ENCODE peak calls at places on chromosomes 16 and 17, in nine cellular contexts. W is aorta; Z is mesenchymal stem cell; H is GM06990; I is CD8-positive, alpha-beta T cell; J is endothelial cell of umbilical vein; M is brain microvascular endothelial cell; N is bronchial epithelial cell; B is CD8-positive, alpha-beta memory T cell. D is an unnamed sample.

GRCh38 chr16:50308237-50308965 is 42.0 kb downstream of the ADCY7 start:
- DNase-seq in M (no peak), N (no peak), I (no peak), J (no peak), H (no peak), W (peak; percentile 67), B (no peak), Z (no peak), D (no peak)

GRCh38 chr17:43018008-43018853 is 4.0 kb downstream of the VAT1 start:
- DNase-seq in N (no peak), W (peak; percentile 58), Z (peak; percentile 62), J (no peak), B (peak; percentile 39), H (no peak), M (no peak), I (no peak), D (peak; percentile 49)

GRCh38 chr17:61144137-61144536 is 255.5 kb upstream of the TBX2 start:
- DNase-seq in I (no peak), J (no peak), H (no peak), W (no peak), Z (peak; percentile 70), M (peak; percentile 45), N (no peak), B (no peak), D (no peak)

GRCh38 chr17:52721932-52722331 is 563.4 kb upstream of the CA10 start:
- DNase-seq in Z (no peak), M (no peak), W (no peak), B (no peak), H (no peak), N (no peak), I (no peak), J (no peak), D (no peak)

GRCh38 chr16:49643429-49644142 is 212.3 kb downstream of the ZNF423 start:
- DNase-seq in B (no peak), W (peak; percentile 75), I (no peak), J (peak; percentile 90), Z (peak; percentile 68), M (peak; percentile 92), H (no peak), N (no peak), D (no peak)

GRCh38 chr17:75945202-75945601 is 4.4 kb upstream of the FBF1 start:
- DNase-seq in I (no peak), W (no peak), N (no peak), M (no peak), Z (no peak), H (no peak), J (no peak), B (no peak), D (no peak)

GRCh38 chr17:30599424-30600061 is 122.3 kb downstream of the GOSR1 start:
- DNase-seq in H (peak; percentile 16), Z (no peak), M (no peak), W (no peak), N (no peak), B (no peak), I (no peak), J (no peak), D (no peak)

GRCh38 chr16:71693168-71693567 is 31.3 kb downstream of the PHLPP2 start:
- DNase-seq in I (no peak), J (no peak), Z (no peak), W (no peak), N (no peak), M (no peak), B (no peak), H (no peak), D (no peak)

GRCh38 chr16:48611329-48612137 is 1.6 kb upstream of the N4BP1 start:
- DNase-seq in J (no peak), N (peak; percentile 100), Z (no peak), I (peak; percentile 65), W (no peak), H (peak; percentile 33), B (peak; percentile 92), M (no peak), D (peak; percentile 59)

GRCh38 chr16:88430185-88430523 is 22.9 kb upstream of the ZFPM1 start:
- DNase-seq in B (no peak), Z (no peak), N (no peak), H (no peak), M (no peak), W (no peak), J (peak; percentile 5), I (no peak), D (no peak)

GRCh38 chr17:15349119-15349518 is 7.7 kb upstream of the TEKT3 start:
- DNase-seq in M (no peak), N (peak; percentile 79), I (no peak), B (no peak), W (no peak), H (no peak), Z (no peak), J (no peak), D (no peak)

GRCh38 chr17:83071966-83072562 is 7.3 kb upstream of the METRNL start:
- DNase-seq in W (no peak), M (no peak), Z (no peak), B (peak; percentile 33), N (no peak), J (no peak), H (no peak), I (no peak), D (no peak)

GRCh38 chr16:16982614-16983013 is 488.1 kb downstream of the XYLT1 start:
- DNase-seq in Z (no peak), J (no peak), M (no peak), W (no peak), N (no peak), B (no peak), I (no peak), H (no peak), D (no peak)

GRCh38 chr17:68310141-68310540 is 18.8 kb downstream of the ARSG start:
- DNase-seq in J (no peak), W (no peak), I (no peak), H (no peak), Z (peak; percentile 78), B (no peak), N (peak; percentile 41), M (no peak), D (no peak)

GRCh38 chr17:33973491-33973890 is 281.6 kb upstream of the CCL2 start:
- DNase-seq in M (no peak), H (no peak), N (no peak), J (no peak), B (no peak), Z (no peak), W (no peak), I (no peak), D (no peak)

GRCh38 chr17:33335491-33336173 is 42.5 kb upstream of the ASIC2 start:
- DNase-seq in H (no peak), W (no peak), J (no peak), N (no peak), M (no peak), I (no peak), B (no peak), Z (peak; percentile 6), D (no peak)

GRCh38 chr17:49913226-49914095 is 55.5 kb upstream of the DLX4 start:
- DNase-seq in J (no peak), W (no peak), M (peak; percentile 54), Z (peak; percentile 4), H (no peak), B (no peak), N (peak; percentile 40), I (no peak), D (no peak)
- H3K27me3 ChIP-seq in J (peaks cover 75% of the 10 kb centered on the region), W (no peaks in the 10 kb centered on the region), M (peaks cover 54% of the 10 kb centered on the region), Z (peaks cover 52% of the 10 kb centered on the region), H (peaks cover 9% of the 10 kb centered on the region), B (peaks cover 33% of the 10 kb centered on the region), N (peaks cover 24% of the 10 kb centered on the region), I (peaks cover 16% of the 10 kb centered on the region), D (peaks cover 54% of the 10 kb centered on the region)

DNA sequence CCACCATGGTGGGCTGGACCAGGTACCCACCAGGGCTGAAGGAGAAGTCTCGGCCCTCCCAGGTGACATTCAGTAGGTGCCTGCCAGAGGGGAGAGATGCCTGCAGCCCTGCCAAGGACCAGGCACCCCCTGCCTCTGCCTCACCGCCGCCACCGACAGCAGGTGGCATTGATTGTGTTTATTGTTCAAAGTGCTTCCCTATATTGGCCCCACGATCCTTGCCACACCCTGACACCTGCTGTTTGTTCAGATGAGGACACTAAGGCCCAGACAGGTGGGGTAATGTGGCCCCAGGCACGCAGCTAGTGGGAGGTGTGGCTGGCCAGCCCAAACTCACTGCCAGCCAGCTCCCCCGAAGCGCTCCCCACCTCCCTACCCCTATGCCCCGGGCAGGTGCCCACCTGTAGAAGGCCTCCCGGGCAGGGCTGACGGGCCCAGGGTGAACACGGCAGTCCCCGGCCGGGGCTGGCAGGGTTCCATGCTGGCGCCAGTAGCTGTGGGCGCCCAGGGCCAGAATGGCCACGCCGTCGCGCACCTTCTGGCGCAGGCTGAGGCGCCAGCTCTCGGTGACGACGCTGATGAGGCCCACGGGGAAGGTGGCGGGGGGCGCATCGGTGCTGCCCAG is 8.0 kb downstream of the GRIN2C start:
- DNase-seq in B (no peak), J (no peak), M (no peak), H (no peak), N (no peak), Z (no peak), I (no peak), W (no peak), D (no peak)
- H3K27me3 ChIP-seq in B (peaks cover 10% of the 10 kb centered on the region), J (peaks cover 35% of the 10 kb centered on the region), M (peaks cover 35% of the 10 kb centered on the region), H (no peaks in the 10 kb centered on the region), N (peaks cover 14% of the 10 kb centered on the region), Z (peaks cover 79% of the 10 kb centered on the region), I (peaks cover 19% of the 10 kb centered on the region), W (no peaks in the 10 kb centered on the region), D (peaks cover 47% of the 10 kb centered on the region)

DNA sequence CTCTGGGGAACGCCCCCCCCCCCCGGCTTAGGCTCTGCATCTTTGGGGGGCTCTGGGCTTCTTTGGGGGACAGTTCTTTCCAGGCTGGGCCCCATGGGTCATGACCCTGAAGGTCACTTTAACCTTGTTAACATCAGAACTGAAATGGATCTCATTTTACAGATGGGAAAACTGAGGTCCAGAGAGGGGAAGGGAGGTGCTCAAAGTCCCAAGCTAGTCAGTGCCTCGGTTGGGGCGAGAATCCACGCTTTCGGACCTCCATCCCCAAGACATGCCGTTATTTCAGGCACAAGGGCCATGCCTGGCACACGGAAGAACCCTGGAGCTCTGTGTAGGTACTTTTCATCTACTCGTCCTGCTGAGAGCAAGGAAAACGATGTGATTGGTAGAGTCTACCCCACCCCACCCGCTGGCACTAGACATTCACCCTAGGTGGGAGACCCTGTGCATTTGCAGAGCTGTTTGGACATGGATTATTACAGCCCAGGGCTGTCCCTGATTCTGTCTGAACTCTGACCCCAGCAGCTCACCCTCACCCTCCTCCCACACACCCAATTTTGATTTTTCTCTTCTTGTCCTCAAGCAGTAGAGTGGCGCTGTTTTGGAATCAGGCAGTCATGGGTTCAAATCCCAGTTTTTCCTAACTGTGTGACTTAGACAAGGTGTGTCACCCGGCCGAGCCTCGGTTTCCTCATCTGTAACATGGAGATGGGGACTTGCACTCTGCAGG is 155.1 kb upstream of the CDC42EP4 start:
- DNase-seq in M (no peak), N (no peak), J (no peak), B (no peak), H (no peak), I (no peak), W (no peak), Z (no peak), D (no peak)
- H3K27me3 ChIP-seq in M (no peaks in the 10 kb centered on the region), N (no peaks in the 10 kb centered on the region), J (no peaks in the 10 kb centered on the region), B (no peaks in the 10 kb centered on the region), H (no peaks in the 10 kb centered on the region), I (no peaks in the 10 kb centered on the region), W (no peaks in the 10 kb centered on the region), Z (peaks cover 14% of the 10 kb centered on the region), D (no peaks in the 10 kb centered on the region)

DNA sequence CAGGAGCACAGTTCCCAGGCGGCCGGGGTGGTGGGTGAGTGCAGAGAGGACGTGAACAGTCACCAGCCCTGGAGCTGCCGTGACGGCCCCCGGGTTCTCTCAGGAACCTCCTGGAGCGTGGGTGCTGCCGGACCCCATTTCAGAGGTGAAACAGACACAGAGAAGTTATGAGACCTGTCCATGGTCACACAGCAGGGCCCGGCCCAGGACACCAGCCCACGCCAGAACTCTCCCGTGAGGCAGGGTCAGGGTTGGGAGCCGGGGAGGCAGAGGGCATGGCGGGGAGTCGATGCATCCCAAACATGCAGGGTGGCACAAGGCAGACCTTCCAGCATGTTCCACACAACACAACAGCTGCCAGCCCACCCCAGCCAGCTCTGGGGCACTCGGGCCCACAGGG is 3.8 kb upstream of the PVALEF start:
- DNase-seq in N (no peak), W (no peak), Z (no peak), H (no peak), I (no peak), J (no peak), M (no peak), B (no peak), D (no peak)
- H3K27me3 ChIP-seq in N (peaks cover 19% of the 10 kb centered on the region), W (no peaks in the 10 kb centered on the region), Z (peaks cover 30% of the 10 kb centered on the region), H (peaks cover 1% of the 10 kb centered on the region), I (no peaks in the 10 kb centered on the region), J (peaks cover 6% of the 10 kb centered on the region), M (peaks cover 5% of the 10 kb centered on the region), B (peaks cover 14% of the 10 kb centered on the region), D (peaks cover 28% of the 10 kb centered on the region)

D was measured in CD4-positive, alpha-beta T cell.